ENCODE peak calls at places on chromosomes 12 and 14, in ten cellular contexts. L, S, N, B, C, P, G, K, F and W are unnamed samples.

GRCh38 chr14:21191261-21191808 is 35.5 kb upstream of the OR5AU1 start:
- DNase-seq in G (no peak), N (no peak), L (no peak), C (no peak), B (no peak), P (no peak), K (no peak), F (no peak), S (no peak), W (no peak)

GRCh38 chr14:35342160-35343010 is 50.2 kb downstream of the PSMA6 start:
- DNase-seq in B (no peak), L (no peak), S (no peak), F (no peak), P (no peak), C (no peak), G (peak; percentile 62), N (no peak), K (no peak), W (peak; percentile 66)

GRCh38 chr14:100645200-100645985 is 58.2 kb upstream of the BEGAIN start:
- DNase-seq in F (peak; percentile 88), B (peak; percentile 75), N (peak; percentile 88), C (no peak), S (peak; percentile 74), P (peak; percentile 97), K (peak; percentile 92), G (peak; percentile 76), L (peak; percentile 93), W (peak; percentile 73)

GRCh38 chr12:107522692-107523477 is 162.7 kb upstream of the PWP1 start:
- DNase-seq in P (peak; percentile 68), G (no peak), N (no peak), L (no peak), S (no peak), F (no peak), C (no peak), B (peak; percentile 20), K (no peak), W (no peak)

GRCh38 chr14:102911991-102912761 is 10.3 kb upstream of the AMN start:
- DNase-seq in L (no peak), B (no peak), G (no peak), K (no peak), S (no peak), F (no peak), C (no peak), N (no peak), P (no peak), W (no peak)

GRCh38 chr12:109760031-109760929 is 46.7 kb downstream of the FAM222A start:
- DNase-seq in N (peak; percentile 49), B (peak; percentile 65), F (no peak), L (peak; percentile 50), C (peak; percentile 67), K (peak; percentile 70), P (peak; percentile 43), G (no peak), S (peak; percentile 34), W (no peak)

GRCh38 chr14:52885230-52885629 is 65.6 kb downstream of the FERMT2 start:
- DNase-seq in P (no peak), C (no peak), N (no peak), L (no peak), S (no peak), G (peak; percentile 54), B (no peak), F (no peak), K (no peak), W (no peak)

GRCh38 chr12:71626098-71626497 is 37.5 kb downstream of the ZFC3H1 start:
- DNase-seq in B (no peak), N (no peak), K (no peak), P (no peak), L (no peak), G (no peak), S (no peak), C (no peak), F (no peak), W (no peak)

GRCh38 chr12:53988519-53989226 is 3.7 kb downstream of the HOXC10 start:
- DNase-seq in C (no peak), G (no peak), F (no peak), P (no peak), L (no peak), B (no peak), K (no peak), S (no peak), N (no peak), W (no peak)
- H3K4me3 ChIP-seq in C (peak overlapping the region; percentile 37), G (no peak overlapping the region), F (no peak overlapping the region), P (no peak overlapping the region), L (no peak overlapping the region), B (no peak overlapping the region), K (no peak overlapping the region), S (no peak overlapping the region), N (no peak overlapping the region), W (no peak overlapping the region)

DNA sequence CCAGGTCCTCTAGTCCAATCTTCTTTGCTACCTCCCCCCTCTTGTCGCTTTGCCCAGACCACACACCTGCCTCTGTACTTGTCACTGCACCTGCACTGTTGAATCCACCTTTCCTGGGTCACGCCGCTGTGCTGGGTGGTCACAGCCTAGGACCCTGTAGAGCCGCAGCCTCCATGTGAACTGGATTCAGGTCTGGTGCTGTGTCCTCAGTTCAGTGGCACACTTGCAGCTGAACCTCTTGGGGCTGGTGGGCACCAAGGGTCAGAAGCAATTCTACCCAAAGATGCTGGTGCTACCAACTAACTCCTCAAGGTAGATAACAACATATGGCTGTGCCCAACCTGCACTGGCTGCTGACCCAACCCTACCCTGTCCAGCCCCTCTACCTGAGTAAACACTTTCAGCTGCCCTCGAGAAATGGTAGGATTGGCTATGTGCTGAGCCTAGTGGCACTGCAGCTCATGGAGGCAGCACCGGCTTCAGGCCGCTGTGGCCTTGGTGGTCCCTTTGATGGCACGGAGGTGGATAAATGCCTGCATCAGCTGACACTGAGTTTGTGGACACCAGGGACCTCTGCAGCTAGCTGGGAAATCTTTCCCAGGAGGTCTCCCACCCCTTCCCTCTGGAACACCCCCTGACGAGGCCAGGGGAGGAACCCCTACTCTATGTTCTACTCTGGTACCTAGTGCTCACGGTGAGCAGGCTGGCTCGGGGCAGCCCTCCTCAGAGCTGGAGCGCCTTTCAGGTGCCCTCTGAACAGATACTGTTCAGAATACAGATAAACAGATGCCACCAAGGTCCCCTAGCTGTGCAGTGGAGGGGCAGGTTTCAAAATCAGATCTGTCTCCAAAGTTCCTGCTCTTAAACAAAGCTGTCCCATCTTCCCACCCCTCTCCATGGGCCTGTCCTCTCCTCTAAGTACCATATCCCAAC is 14.3 kb downstream of the AGAP2 start:
- DNase-seq in L (no peak), S (no peak), B (no peak), K (no peak), F (no peak), N (no peak), G (no peak), C (no peak), P (peak; percentile 42), W (peak; percentile 13)
- TF ChIP-seq POLR2A in L (no peak), S (no peak), B (no peak), K (no peak), F (no peak), N (no peak), G (no peak), C (no peak), P (no peak), W (no peak)

GRCh38 chr14:22979748-22980392 is 2.5 kb downstream of the AJUBA start:
- DNase-seq in F (peak; percentile 22), L (no peak), C (no peak), N (no peak), S (no peak), B (peak; percentile 49), K (no peak), G (no peak), P (no peak), W (no peak)

GRCh38 chr14:22977684-22978486 is 4.5 kb downstream of the AJUBA start:
- DNase-seq in K (peak; percentile 89), L (peak; percentile 52), N (peak; percentile 62), F (no peak), G (peak; percentile 67), S (peak; percentile 51), P (peak; percentile 77), B (peak; percentile 100), C (no peak), W (peak; percentile 63)

GRCh38 chr14:22978873-22979671 is 3.3 kb downstream of the AJUBA start:
- DNase-seq in N (no peak), C (peak; percentile 82), S (no peak), F (peak; percentile 80), P (no peak), G (no peak), K (no peak), B (no peak), L (no peak), W (no peak)

GRCh38 chr14:22977434-22977683 is 5.0 kb downstream of the AJUBA start:
- DNase-seq in G (no peak), L (no peak), S (no peak), B (no peak), P (no peak), F (no peak), K (no peak), N (no peak), C (no peak), W (no peak)

DNA sequence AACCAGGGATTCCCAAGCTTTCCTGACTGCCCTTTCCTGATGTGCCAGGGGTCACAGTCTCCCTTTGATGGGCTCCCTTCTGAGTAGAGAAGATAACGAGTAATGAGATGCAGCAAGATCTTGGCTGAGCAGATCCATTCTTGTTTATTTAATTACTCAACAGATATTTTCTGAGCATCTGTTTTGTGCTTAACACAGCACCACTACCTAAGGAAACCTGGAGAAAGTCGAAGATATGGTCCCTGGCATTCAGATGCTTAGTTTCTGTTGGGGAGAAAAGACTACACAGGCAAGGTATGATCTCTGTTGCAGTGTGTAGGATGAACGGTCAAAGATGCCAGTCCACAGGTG is 3.9 kb downstream of the AJUBA start:
- DNase-seq in C (no peak), N (no peak), K (no peak), F (no peak), B (no peak), L (no peak), G (no peak), S (no peak), P (no peak), W (no peak)
- H3K4me3 ChIP-seq in C (no peak overlapping the region), N (no peak overlapping the region), K (no peak overlapping the region), F (no peak overlapping the region), B (peak overlapping the region; percentile 86), L (no peak overlapping the region), G (no peak overlapping the region), S (no peak overlapping the region), P (no peak overlapping the region), W (peak overlapping the region; percentile 96)

GRCh38 chr12:3129301-3130052 is 52.3 kb downstream of the TSPAN9 start:
- DNase-seq in F (no peak), G (peak; percentile 88), L (no peak), B (no peak), N (no peak), P (no peak), K (no peak), C (no peak), S (no peak), W (no peak)

GRCh38 chr12:3125674-3126073 is 48.5 kb downstream of the TSPAN9 start:
- DNase-seq in K (no peak), F (no peak), S (no peak), N (no peak), P (no peak), L (no peak), C (no peak), B (no peak), G (no peak), W (no peak)

GRCh38 chr12:3130053-3130805 is 53.0 kb downstream of the TSPAN9 start:
- DNase-seq in N (no peak), S (no peak), L (no peak), P (no peak), K (no peak), B (no peak), F (no peak), C (peak; percentile 70), G (peak; percentile 19), W (no peak)

GRCh38 chr12:3128498-3129293 is 51.5 kb downstream of the TSPAN9 start:
- DNase-seq in N (no peak), B (no peak), F (no peak), C (no peak), S (no peak), P (no peak), G (no peak), K (no peak), L (no peak), W (no peak)

DNA sequence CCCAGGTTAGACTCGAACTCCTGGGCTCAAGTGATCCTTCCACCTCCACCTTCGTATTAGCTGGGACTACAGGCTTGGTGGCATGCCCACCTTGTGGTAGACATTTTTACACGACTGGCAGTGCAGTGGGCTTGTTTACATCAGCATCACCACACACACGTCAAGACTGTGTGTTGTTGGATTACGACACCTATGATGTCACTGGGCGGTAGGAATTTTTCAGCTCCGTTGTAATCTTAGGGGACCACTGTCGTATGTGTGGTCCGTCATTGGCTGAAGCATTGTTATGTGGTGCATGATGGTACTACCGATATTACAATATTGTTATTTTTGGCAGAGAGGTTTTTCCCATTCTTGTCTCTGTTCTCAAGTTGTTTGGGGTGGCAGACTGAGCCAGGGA is 50.7 kb downstream of the TSPAN9 start:
- DNase-seq in B (no peak), L (no peak), S (no peak), K (no peak), P (no peak), N (no peak), C (no peak), F (no peak), G (peak; percentile 69), W (no peak)
- TF ChIP-seq POLR2A in B (no peak), L (no peak), S (no peak), K (no peak), P (no peak), N (no peak), C (no peak), F (no peak), G (no peak), W (no peak)